ENCODE peak calls at places on chromosome 18, in four cellular contexts. One of them, this sample, is unnamed. For H3K9me3, the result is how much of the 10 kb centered on the place peaks cover.

GRCh38 chr18:939958-940357 is 35.3 kb downstream of the ADCYAP1 start:
- DNase-seq in neuronal stem cell: no peak
- DNase-seq in IMR-90: no peak
- DNase-seq in mesenchymal stem cell: no peak
- DNase-seq in this sample: no peak

GRCh38 chr18:62898359-62898758 is 183.0 kb downstream of the PHLPP1 start:
- DNase-seq in neuronal stem cell: no peak
- DNase-seq in IMR-90: no peak
- DNase-seq in mesenchymal stem cell: no peak
- DNase-seq in this sample: peak

GRCh38 chr18:12028674-12029073 is 47.4 kb downstream of the IMPA2 start:
- DNase-seq in neuronal stem cell: no peak
- DNase-seq in IMR-90: no peak
- DNase-seq in mesenchymal stem cell: no peak
- DNase-seq in this sample: no peak

GRCh38 chr18:60838677-60839076 is 466.1 kb upstream of the MC4R start:
- DNase-seq in neuronal stem cell: no peak
- DNase-seq in IMR-90: no peak
- DNase-seq in mesenchymal stem cell: no peak
- DNase-seq in this sample: no peak

GRCh38 chr18:5155907-5156287 is 41.2 kb downstream of the AKAIN1 start:
- DNase-seq in neuronal stem cell: no peak
- DNase-seq in IMR-90: no peak
- DNase-seq in mesenchymal stem cell: no peak
- DNase-seq in this sample: no peak

GRCh38 chr18:63237911-63238710 is 81.5 kb downstream of the BCL2 start:
- DNase-seq in neuronal stem cell: peak
- DNase-seq in IMR-90: peak
- DNase-seq in mesenchymal stem cell: peak
- DNase-seq in this sample: peak

GRCh38 chr18:60099709-60100108 is 199.9 kb downstream of the PMAIP1 start:
- DNase-seq in neuronal stem cell: no peak
- DNase-seq in IMR-90: no peak
- DNase-seq in mesenchymal stem cell: no peak
- DNase-seq in this sample: no peak

GRCh38 chr18:60020107-60020925 is 120.5 kb downstream of the PMAIP1 start:
- DNase-seq in neuronal stem cell: no peak
- DNase-seq in IMR-90: peak
- DNase-seq in mesenchymal stem cell: peak
- DNase-seq in this sample: no peak

GRCh38 chr18:63366270-63366990 is 576 bp downstream of the KDSR start:
- DNase-seq in neuronal stem cell: peak
- DNase-seq in IMR-90: peak
- DNase-seq in mesenchymal stem cell: peak
- DNase-seq in this sample: peak

GRCh38 chr18:67776929-67777328 is 260.4 kb upstream of the DSEL start:
- DNase-seq in neuronal stem cell: no peak
- DNase-seq in IMR-90: peak
- DNase-seq in mesenchymal stem cell: no peak
- DNase-seq in this sample: no peak

GRCh38 chr18:49520661-49521145 is 33.7 kb upstream of the C18orf32 start:
- DNase-seq in neuronal stem cell: no peak
- DNase-seq in IMR-90: peak
- DNase-seq in mesenchymal stem cell: no peak
- DNase-seq in this sample: peak

GRCh38 chr18:21599585-21600525 is 649 bp downstream of the ESCO1 start:
- DNase-seq in neuronal stem cell: no peak
- DNase-seq in IMR-90: peak
- DNase-seq in mesenchymal stem cell: peak
- DNase-seq in this sample: peak

GRCh38 chr18:55586841-55587240 is 1.2 kb downstream of the TCF4 start:
- DNase-seq in neuronal stem cell: no peak
- DNase-seq in IMR-90: peak
- DNase-seq in mesenchymal stem cell: peak
- DNase-seq in this sample: no peak

GRCh38 chr18:35376393-35376741 is 770 bp downstream of the ZNF396 start:
- DNase-seq in neuronal stem cell: no peak
- DNase-seq in IMR-90: no peak
- DNase-seq in mesenchymal stem cell: peak
- DNase-seq in this sample: no peak

GRCh38 chr18:60935046-60935445 is 398.2 kb upstream of the CDH20 start:
- DNase-seq in neuronal stem cell: no peak
- DNase-seq in IMR-90: no peak
- DNase-seq in mesenchymal stem cell: no peak
- DNase-seq in this sample: no peak

GRCh38 chr18:34864836-34865497 is 154.9 kb downstream of the DTNA start:
- DNase-seq in neuronal stem cell: no peak
- DNase-seq in IMR-90: no peak
- DNase-seq in mesenchymal stem cell: no peak
- DNase-seq in this sample: no peak

GRCh38 chr18:2991241-2991640 is 21.7 kb downstream of the LPIN2 start:
- DNase-seq in neuronal stem cell: no peak
- DNase-seq in IMR-90: no peak
- DNase-seq in mesenchymal stem cell: no peak
- DNase-seq in this sample: no peak

GRCh38 chr18:8824846-8825245 is 119.5 kb downstream of the MTCL1 start:
- DNase-seq in neuronal stem cell: no peak
- DNase-seq in IMR-90: no peak
- DNase-seq in mesenchymal stem cell: no peak
- DNase-seq in this sample: no peak

GRCh38 chr18:11728247-11728646 is 39.2 kb downstream of the GNAL start:
- DNase-seq in neuronal stem cell: no peak
- DNase-seq in IMR-90: no peak
- DNase-seq in mesenchymal stem cell: no peak
- DNase-seq in this sample: no peak

GRCh38 chr18:8252371-8252770 is 356.9 kb upstream of the RAB12 start:
- DNase-seq in neuronal stem cell: no peak
- DNase-seq in IMR-90: peak
- DNase-seq in mesenchymal stem cell: no peak
- DNase-seq in this sample: no peak

GRCh38 chr18:40866013-40866644 is 1088.9 kb upstream of the PIK3C3 start:
- DNase-seq in neuronal stem cell: no peak
- DNase-seq in IMR-90: no peak
- DNase-seq in mesenchymal stem cell: no peak
- DNase-seq in this sample: no peak

GRCh38 chr18:61628085-61628484 is 264.7 kb downstream of the RNF152 start:
- DNase-seq in neuronal stem cell: no peak
- DNase-seq in IMR-90: peak
- DNase-seq in mesenchymal stem cell: no peak
- DNase-seq in this sample: no peak

GRCh38 chr18:2826581-2826980 is 20.2 kb upstream of the EMILIN2 start:
- DNase-seq in neuronal stem cell: no peak
- DNase-seq in IMR-90: no peak
- DNase-seq in mesenchymal stem cell: no peak
- DNase-seq in this sample: no peak

GRCh38 chr18:2657788-2658458 is 2.4 kb downstream of the SMCHD1 start:
- DNase-seq in neuronal stem cell: no peak
- DNase-seq in IMR-90: peak
- DNase-seq in mesenchymal stem cell: peak
- DNase-seq in this sample: no peak

GRCh38 chr18:36680042-36680441 is 148.8 kb downstream of the TPGS2 start:
- DNase-seq in neuronal stem cell: no peak
- DNase-seq in IMR-90: no peak
- DNase-seq in mesenchymal stem cell: no peak
- DNase-seq in this sample: no peak

GRCh38 chr18:8998481-8999217 is 103.8 kb upstream of the NDUFV2 start:
- DNase-seq in neuronal stem cell: no peak
- DNase-seq in IMR-90: peak
- DNase-seq in mesenchymal stem cell: no peak
- DNase-seq in this sample: no peak

GRCh38 chr18:7941533-7941932 is 374.4 kb downstream of the PTPRM start:
- DNase-seq in neuronal stem cell: no peak
- DNase-seq in IMR-90: no peak
- DNase-seq in mesenchymal stem cell: no peak
- DNase-seq in this sample: no peak

GRCh38 chr18:905948-906415 is 1.3 kb downstream of the ADCYAP1 start:
- DNase-seq in neuronal stem cell: no peak
- DNase-seq in IMR-90: no peak
- DNase-seq in mesenchymal stem cell: no peak
- DNase-seq in this sample: no peak

GRCh38 chr18:33440011-33440383 is 524 bp downstream of the CCDC178 start:
- DNase-seq in neuronal stem cell: peak
- DNase-seq in IMR-90: peak
- DNase-seq in mesenchymal stem cell: peak
- DNase-seq in this sample: no peak

GRCh38 chr18:33761363-33761762 is 183.3 kb downstream of the ASXL3 start:
- DNase-seq in neuronal stem cell: no peak
- DNase-seq in IMR-90: peak
- DNase-seq in mesenchymal stem cell: peak
- DNase-seq in this sample: peak

GRCh38 chr18:8631265-8631664 is 22.0 kb downstream of the RAB12 start:
- DNase-seq in neuronal stem cell: no peak
- DNase-seq in IMR-90: no peak
- DNase-seq in mesenchymal stem cell: no peak
- DNase-seq in this sample: no peak

DNA sequence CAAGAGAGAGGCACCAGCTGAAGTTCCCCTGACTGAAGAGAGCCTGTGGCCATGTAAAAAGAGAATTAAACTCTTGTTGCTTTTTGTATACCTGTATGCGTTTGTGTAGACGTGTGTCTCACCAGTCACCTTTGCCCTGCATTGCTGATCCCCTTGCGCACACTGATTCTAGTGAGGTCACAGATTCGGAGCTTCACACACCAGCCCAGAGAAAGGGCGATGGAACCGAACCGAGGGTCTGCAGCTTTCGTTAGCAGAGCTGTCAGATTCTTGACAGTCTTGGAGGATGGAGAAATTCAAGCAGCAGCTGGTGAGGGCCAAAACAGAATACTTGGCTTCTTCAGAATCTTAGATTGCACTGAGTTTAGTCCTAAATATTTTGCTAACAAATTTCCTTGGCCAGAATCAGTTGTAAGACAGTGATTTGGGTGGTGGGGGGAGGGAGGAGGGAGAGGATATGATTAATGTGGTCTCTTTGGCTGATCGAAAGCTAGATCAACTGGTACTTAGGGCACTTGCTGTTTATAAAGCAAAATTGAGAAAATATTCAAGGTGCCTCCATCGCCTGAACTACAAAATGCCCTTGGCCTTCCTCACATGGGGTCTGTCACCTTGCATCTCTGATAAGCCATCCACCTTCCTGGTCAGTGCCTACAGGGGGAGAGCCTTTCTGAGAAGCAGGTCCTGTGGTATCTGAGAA is 123.4 kb downstream of the CABLES1 start:
- DNase-seq in neuronal stem cell: no peak
- DNase-seq in IMR-90: no peak
- DNase-seq in mesenchymal stem cell: no peak
- DNase-seq in this sample: peak
- H3K4me3 ChIP-seq in neuronal stem cell: no peak
- H3K4me3 ChIP-seq in IMR-90: no peak
- H3K4me3 ChIP-seq in mesenchymal stem cell: no peak
- H3K4me3 ChIP-seq in this sample: no peak

GRCh38 chr18:14122099-14122498 is 10.1 kb downstream of the ZNF519 start:
- DNase-seq in neuronal stem cell: no peak
- DNase-seq in IMR-90: no peak
- DNase-seq in mesenchymal stem cell: no peak
- DNase-seq in this sample: no peak
- H3K9me3 ChIP-seq in neuronal stem cell: half or more
- H3K9me3 ChIP-seq in IMR-90: under half
- H3K9me3 ChIP-seq in mesenchymal stem cell: under half
- H3K9me3 ChIP-seq in this sample: under half

GRCh38 chr18:28183418-28184078 is 6.6 kb upstream of the CDH2 start:
- DNase-seq in neuronal stem cell: no peak
- DNase-seq in IMR-90: peak
- DNase-seq in mesenchymal stem cell: peak
- DNase-seq in this sample: peak
- H3K18ac ChIP-seq in neuronal stem cell: no peak
- H3K18ac ChIP-seq in IMR-90: no peak
- H3K18ac ChIP-seq in mesenchymal stem cell: no peak
- H3K18ac ChIP-seq in this sample: no peak

GRCh38 chr18:76821356-76821874 is 942 bp upstream of the ZNF236 start:
- DNase-seq in neuronal stem cell: no peak
- DNase-seq in IMR-90: no peak
- DNase-seq in mesenchymal stem cell: no peak
- DNase-seq in this sample: no peak

GRCh38 chr18:76821875-76822509 is 365 bp upstream of the ZNF236 start:
- DNase-seq in neuronal stem cell: peak
- DNase-seq in IMR-90: peak
- DNase-seq in mesenchymal stem cell: peak
- DNase-seq in this sample: peak

GRCh38 chr18:76822510-76823165 is at the start of gene ZNF236:
- DNase-seq in neuronal stem cell: peak
- DNase-seq in IMR-90: peak
- DNase-seq in mesenchymal stem cell: peak
- DNase-seq in this sample: peak

GRCh38 chr18:76817888-76818611 is 4.3 kb upstream of the ZNF236 start:
- DNase-seq in neuronal stem cell: no peak
- DNase-seq in IMR-90: no peak
- DNase-seq in mesenchymal stem cell: no peak
- DNase-seq in this sample: no peak

GRCh38 chr18:76819411-76820136 is 2.8 kb upstream of the ZNF236 start:
- DNase-seq in neuronal stem cell: no peak
- DNase-seq in IMR-90: no peak
- DNase-seq in mesenchymal stem cell: no peak
- DNase-seq in this sample: no peak
- H3K4me3 ChIP-seq in neuronal stem cell: no peak
- H3K4me3 ChIP-seq in IMR-90: no peak
- H3K4me3 ChIP-seq in mesenchymal stem cell: no peak
- H3K4me3 ChIP-seq in this sample: no peak

DNA sequence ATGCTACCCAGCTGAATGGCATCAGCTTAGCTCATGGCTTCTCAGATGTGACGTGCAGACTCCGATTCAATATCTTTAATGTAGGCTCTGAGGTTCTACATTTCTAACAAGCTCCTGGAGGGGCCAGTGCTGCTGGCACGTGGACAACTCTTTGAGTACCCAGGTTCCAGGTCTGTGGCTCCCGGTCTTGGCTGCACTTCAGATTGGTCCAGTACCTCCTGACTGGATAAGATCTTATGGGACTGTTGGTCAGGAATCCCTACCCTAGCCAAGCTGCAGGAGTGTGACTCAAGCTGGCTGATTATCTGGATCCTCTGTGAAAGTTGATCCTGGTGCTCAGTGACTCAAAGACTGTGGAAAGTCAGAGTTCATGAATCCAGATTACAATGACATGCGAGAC is 222.1 kb downstream of the ANKRD30B start:
- DNase-seq in neuronal stem cell: no peak
- DNase-seq in IMR-90: no peak
- DNase-seq in mesenchymal stem cell: no peak
- DNase-seq in this sample: no peak
- H3K9me3 ChIP-seq in neuronal stem cell: under half
- H3K9me3 ChIP-seq in IMR-90: under half
- H3K9me3 ChIP-seq in mesenchymal stem cell: under half
- H3K9me3 ChIP-seq in this sample: under half

GRCh38 chr18:46335551-46336059 is 231.4 kb downstream of the HAUS1 start:
- DNase-seq in neuronal stem cell: peak
- DNase-seq in IMR-90: no peak
- DNase-seq in mesenchymal stem cell: no peak
- DNase-seq in this sample: no peak
- H3K18ac ChIP-seq in neuronal stem cell: no peak
- H3K18ac ChIP-seq in IMR-90: no peak
- H3K18ac ChIP-seq in mesenchymal stem cell: no peak
- H3K18ac ChIP-seq in this sample: no peak

GRCh38 chr18:24942144-24942543 is 409.8 kb downstream of the ZNF521 start:
- DNase-seq in neuronal stem cell: no peak
- DNase-seq in IMR-90: no peak
- DNase-seq in mesenchymal stem cell: no peak
- DNase-seq in this sample: no peak
- H3K4me3 ChIP-seq in neuronal stem cell: no peak
- H3K4me3 ChIP-seq in IMR-90: no peak
- H3K4me3 ChIP-seq in mesenchymal stem cell: no peak
- H3K4me3 ChIP-seq in this sample: no peak